ENCODE peak calls at places on chromosomes 6 and 20, in seven cellular contexts. U, Q, I, Y, T, R and V are unnamed samples.

GRCh38 chr20:32329817-32330554 is 28.1 kb upstream of the ASXL1 start:
- DNase-seq in U (no peak), Q (no peak), I (no peak), Y (no peak), T (no peak), R (no peak), V (no peak)

GRCh38 chr6:49549691-49550412 is 616 bp upstream of the C6orf141 start:
- DNase-seq in U (no peak), Q (no peak), I (no peak), Y (no peak), T (no peak), R (no peak), V (no peak)

GRCh38 chr6:56713285-56713684 is 70.6 kb upstream of the DST start:
- DNase-seq in U (peak; percentile 92), Q (peak; percentile 67), I (no peak), Y (peak; percentile 41), T (no peak), R (no peak), V (no peak)

GRCh38 chr6:110492584-110492983 is 16.2 kb upstream of the SLC22A16 start:
- DNase-seq in U (no peak), Q (no peak), I (no peak), Y (no peak), T (no peak), R (no peak), V (no peak)

GRCh38 chr6:131694832-131695426 is 6.3 kb downstream of the OR2A4 start:
- DNase-seq in U (peak; percentile 77), Q (peak; percentile 45), I (peak; percentile 49), Y (peak; percentile 21), T (no peak), R (peak; percentile 10), V (peak; percentile 25)

GRCh38 chr6:111958534-111958933 is 85.3 kb upstream of the FYN start:
- DNase-seq in U (no peak), Q (no peak), I (no peak), Y (no peak), T (no peak), R (no peak), V (no peak)

GRCh38 chr20:19249515-19249914 is 37.1 kb downstream of the SLC24A3 start:
- DNase-seq in U (peak; percentile 45), Q (peak; percentile 26), I (peak; percentile 19), Y (no peak), T (no peak), R (no peak), V (no peak)

GRCh38 chr6:157346371-157346770 is 23.1 kb upstream of the TMEM242 start:
- DNase-seq in U (no peak), Q (no peak), I (no peak), Y (no peak), T (no peak), R (no peak), V (no peak)

GRCh38 chr6:109036588-109037320 is 57.9 kb downstream of the SESN1 start:
- DNase-seq in U (no peak), Q (no peak), I (no peak), Y (no peak), T (no peak), R (no peak), V (no peak)

GRCh38 chr6:16639689-16640480 is 121.4 kb downstream of the ATXN1 start:
- DNase-seq in U (peak; percentile 92), Q (no peak), I (no peak), Y (no peak), T (no peak), R (no peak), V (no peak)

GRCh38 chr20:13338999-13339411 is 117.9 kb downstream of the ISM1 start:
- DNase-seq in U (no peak), Q (no peak), I (peak; percentile 64), Y (no peak), T (no peak), R (no peak), V (no peak)

GRCh38 chr6:47310131-47310480 is 401 bp upstream of the TNFRSF21 start:
- DNase-seq in U (no peak), Q (no peak), I (no peak), Y (no peak), T (no peak), R (no peak), V (no peak)

GRCh38 chr20:58981564-58982364 is 708 bp downstream of the NELFCD start:
- DNase-seq in U (peak; percentile 36), Q (no peak), I (peak; percentile 33), Y (no peak), T (peak; percentile 59), R (no peak), V (peak; percentile 58)

GRCh38 chr20:35907017-35907685 is 47.2 kb downstream of the SCAND1 start:
- DNase-seq in U (no peak), Q (no peak), I (no peak), Y (peak; percentile 28), T (no peak), R (peak; percentile 19), V (peak; percentile 41)

GRCh38 chr6:56804996-56805395 is 149.9 kb upstream of the BEND6 start:
- DNase-seq in U (peak; percentile 68), Q (no peak), I (no peak), Y (no peak), T (no peak), R (no peak), V (no peak)

DNA sequence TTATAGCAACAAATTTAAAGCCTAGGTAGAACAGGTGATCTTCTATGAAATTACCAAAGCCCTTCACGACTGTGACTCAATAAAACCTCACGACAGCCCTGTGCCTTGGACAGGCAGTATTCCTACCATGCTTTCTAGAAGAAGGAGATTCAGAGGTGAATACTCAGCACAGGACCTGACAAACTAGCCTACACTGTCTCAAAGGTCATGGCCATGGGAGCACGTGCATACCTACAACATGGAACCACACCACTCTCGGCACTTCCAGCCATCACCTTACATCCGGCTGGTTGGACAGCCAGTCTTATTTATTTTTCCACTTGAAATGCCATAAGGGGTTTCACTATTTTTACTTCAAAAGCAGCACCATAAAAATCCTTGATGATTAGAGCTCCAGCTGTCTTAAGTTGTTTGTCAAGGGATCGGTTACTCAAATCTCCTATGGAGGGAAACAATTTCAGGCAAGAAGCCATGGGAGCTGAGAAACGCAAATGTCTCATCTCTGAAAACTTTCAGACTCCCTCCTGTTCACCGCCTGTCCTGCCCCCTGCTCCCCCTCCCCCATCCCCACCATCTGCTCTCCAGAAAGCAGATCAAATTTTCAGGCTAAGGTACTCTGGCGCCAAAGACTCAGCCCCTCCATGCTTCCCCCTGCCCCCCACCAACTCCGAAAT is 4.2 kb upstream of the NNAT start:
- DNase-seq in U (peak; percentile 51), Q (no peak), I (no peak), Y (peak; percentile 66), T (no peak), R (no peak), V (no peak)
- H3K27ac ChIP-seq in U (no peak overlapping the region), Q (no peak overlapping the region), I (no peak overlapping the region), Y (peak overlapping the region; percentile 100), T (no peak overlapping the region), R (peak overlapping the region; percentile 88), V (no peak overlapping the region)

DNA sequence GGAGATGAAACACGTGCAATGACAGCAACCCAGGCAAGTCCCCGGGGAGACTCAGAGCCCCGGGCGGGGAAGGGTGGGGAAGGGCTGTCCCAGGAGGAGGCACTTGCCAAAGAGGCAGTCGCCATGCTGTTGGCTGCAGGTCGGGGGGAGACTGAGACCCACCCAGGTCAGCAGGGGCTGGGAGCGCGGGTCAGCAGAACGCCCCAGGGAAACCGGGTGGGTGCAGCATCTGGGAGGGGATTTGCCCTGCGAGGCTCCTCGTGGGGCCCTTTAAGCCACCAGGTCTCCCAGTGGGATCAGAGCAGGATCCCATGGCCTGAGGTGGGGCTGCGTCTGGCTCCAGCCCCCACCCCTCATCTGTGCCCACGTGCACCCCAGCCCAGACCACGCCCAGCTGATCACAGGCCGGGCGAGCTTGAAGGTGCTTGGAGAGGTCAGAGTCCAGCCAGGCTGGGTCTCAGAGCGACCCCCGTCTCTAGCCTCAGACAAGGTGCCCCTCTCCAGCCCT is 65.5 kb downstream of the YTHDF1 start:
- DNase-seq in U (no peak), Q (no peak), I (no peak), Y (no peak), T (peak; percentile 70), R (no peak), V (no peak)
- H3K4me3 ChIP-seq in U (no peak overlapping the region), Q (no peak overlapping the region), I (no peak overlapping the region), Y (no peak overlapping the region), T (no peak overlapping the region), R (no peak overlapping the region), V (no peak overlapping the region)

GRCh38 chr6:90098025-90098474 is 198.6 kb downstream of the BACH2 start:
- DNase-seq in U (peak; percentile 58), Q (peak; percentile 49), I (no peak), Y (peak; percentile 82), T (peak; percentile 66), R (peak; percentile 75), V (peak; percentile 81)

GRCh38 chr6:90100059-90100665 is 196.5 kb downstream of the BACH2 start:
- DNase-seq in U (no peak), Q (no peak), I (no peak), Y (no peak), T (no peak), R (no peak), V (no peak)

GRCh38 chr6:90096818-90097217 is 199.8 kb downstream of the BACH2 start:
- DNase-seq in U (no peak), Q (no peak), I (no peak), Y (no peak), T (no peak), R (no peak), V (no peak)

GRCh38 chr6:90097357-90097756 is 199.3 kb downstream of the BACH2 start:
- DNase-seq in U (peak; percentile 28), Q (no peak), I (no peak), Y (no peak), T (no peak), R (no peak), V (no peak)

GRCh38 chr6:90098637-90099036 is 198.0 kb downstream of the BACH2 start:
- DNase-seq in U (no peak), Q (no peak), I (no peak), Y (no peak), T (no peak), R (no peak), V (peak; percentile 65)
- H3K27ac ChIP-seq in U (peak overlapping the region; percentile 18), Q (peak overlapping the region; percentile 51), I (no peak overlapping the region), Y (peak overlapping the region; percentile 86), T (no peak overlapping the region), R (peak overlapping the region; percentile 48), V (peak overlapping the region; percentile 8)

GRCh38 chr20:44811150-44811685 is 872 bp upstream of the RIMS4 start:
- DNase-seq in U (no peak), Q (no peak), I (no peak), Y (no peak), T (no peak), R (no peak), V (no peak)
- H3K4me3 ChIP-seq in U (no peak overlapping the region), Q (no peak overlapping the region), I (no peak overlapping the region), Y (no peak overlapping the region), T (no peak overlapping the region), R (no peak overlapping the region), V (no peak overlapping the region)

GRCh38 chr20:1809121-1809520 is 86.1 kb upstream of the SIRPA start:
- DNase-seq in U (peak; percentile 94), Q (no peak), I (no peak), Y (no peak), T (no peak), R (no peak), V (no peak)
- H3K27ac ChIP-seq in U (peak overlapping the region; percentile 84), Q (no peak overlapping the region), I (no peak overlapping the region), Y (no peak overlapping the region), T (no peak overlapping the region), R (no peak overlapping the region), V (no peak overlapping the region)